ENCODE peak calls at places on chromosome 19, in five cellular contexts. V is IMR-90, C is A549, J is HepG2, I is K562. M is an unnamed sample.

GRCh38 chr19:50258918-50259372 is 55.5 kb downstream of the MYH14 start:
- DNase-seq in V (no peak), J (no peak), I (peak), C (peak), M (no peak)

GRCh38 chr19:34711890-34712289 is 22.2 kb upstream of the ZNF181 start:
- DNase-seq in C (no peak), I (no peak), J (no peak), V (no peak), M (no peak)

GRCh38 chr19:737591-738093 is 13.3 kb upstream of the MISP start:
- DNase-seq in I (peak), C (peak), J (peak), V (peak), M (no peak)

GRCh38 chr19:42366676-42367075 is 23.4 kb downstream of the CNFN start:
- DNase-seq in C (no peak), V (no peak), I (no peak), J (no peak), M (no peak)

GRCh38 chr19:6164906-6165531 is 29.6 kb downstream of the ACSBG2 start:
- DNase-seq in C (peak), V (no peak), J (no peak), I (no peak), M (no peak)

GRCh38 chr19:53463263-53463662 is 4.3 kb upstream of the ZNF813 start:
- DNase-seq in I (peak), J (no peak), V (peak), C (no peak), M (no peak)

GRCh38 chr19:50723069-50723468 is at the start of gene CLEC11A:
- DNase-seq in V (peak), J (no peak), I (no peak), C (no peak), M (no peak)

GRCh38 chr19:39936020-39936419 is 1.6 kb upstream of the FCGBP start:
- DNase-seq in C (peak), V (no peak), J (no peak), I (no peak), M (no peak)

GRCh38 chr19:1026189-1027019 is at the start of gene CNN2:
- DNase-seq in I (peak), C (peak), V (peak), J (peak), M (no peak)

GRCh38 chr19:58001895-58002369 is 688 bp downstream of the ZNF606 start:
- DNase-seq in J (peak), C (no peak), V (peak), I (no peak), M (no peak)

GRCh38 chr19:32318884-32319520 is 26.4 kb upstream of the ZNF507 start:
- DNase-seq in V (no peak), C (peak), J (no peak), I (peak), M (no peak)

GRCh38 chr19:40717325-40717879 is 490 bp downstream of the ITPKC start:
- DNase-seq in C (peak), I (no peak), V (no peak), J (no peak), M (no peak)

GRCh38 chr19:35671818-35672217 is 5.5 kb downstream of the UPK1A start:
- DNase-seq in V (no peak), I (peak), J (peak), C (no peak), M (no peak)

GRCh38 chr19:1206733-1207301 is 1.2 kb downstream of the STK11 start:
- DNase-seq in V (no peak), I (no peak), C (peak), J (no peak), M (no peak)

GRCh38 chr19:46759817-46760333 is 13.6 kb upstream of the STRN4 start:
- DNase-seq in V (peak), J (no peak), C (peak), I (no peak), M (no peak)

GRCh38 chr19:36489920-36490415 is 607 bp upstream of the ZNF566 start:
- DNase-seq in J (peak), I (peak), C (peak), V (peak), M (peak)

GRCh38 chr19:6453951-6454565 is 5.5 kb downstream of the SLC25A23 start:
- DNase-seq in I (no peak), J (no peak), C (peak), V (no peak), M (no peak)

GRCh38 chr19:5263615-5264014 is 77.0 kb downstream of the PTPRS start:
- DNase-seq in I (no peak), V (no peak), J (no peak), C (no peak), M (no peak)

GRCh38 chr19:19115954-19116353 is 22.3 kb downstream of the TMEM161A start:
- DNase-seq in I (peak), C (peak), J (peak), V (no peak), M (no peak)

GRCh38 chr19:46035986-46036744 is 4.6 kb downstream of the IGFL4 start:
- DNase-seq in J (no peak), V (no peak), C (no peak), I (no peak), M (no peak)

GRCh38 chr19:31253816-31254551 is 95.3 kb downstream of the TSHZ3 start:
- DNase-seq in C (no peak), V (peak), J (no peak), I (no peak), M (no peak)

GRCh38 chr19:43532571-43532961 is 422 bp upstream of the ZNF575 start:
- DNase-seq in V (no peak), I (no peak), J (no peak), C (no peak), M (no peak)

GRCh38 chr19:5990289-5990797 is 12.4 kb upstream of the RANBP3 start:
- DNase-seq in I (peak), J (no peak), C (peak), V (no peak), M (no peak)

GRCh38 chr19:56301886-56302620 is 12.6 kb downstream of the ZSCAN5A start:
- DNase-seq in J (no peak), I (no peak), C (no peak), V (no peak), M (no peak)
- TF ChIP-seq RFX5 in J (no peak), I (no peak), C (no peak), V (no peak), M (no peak)

DNA sequence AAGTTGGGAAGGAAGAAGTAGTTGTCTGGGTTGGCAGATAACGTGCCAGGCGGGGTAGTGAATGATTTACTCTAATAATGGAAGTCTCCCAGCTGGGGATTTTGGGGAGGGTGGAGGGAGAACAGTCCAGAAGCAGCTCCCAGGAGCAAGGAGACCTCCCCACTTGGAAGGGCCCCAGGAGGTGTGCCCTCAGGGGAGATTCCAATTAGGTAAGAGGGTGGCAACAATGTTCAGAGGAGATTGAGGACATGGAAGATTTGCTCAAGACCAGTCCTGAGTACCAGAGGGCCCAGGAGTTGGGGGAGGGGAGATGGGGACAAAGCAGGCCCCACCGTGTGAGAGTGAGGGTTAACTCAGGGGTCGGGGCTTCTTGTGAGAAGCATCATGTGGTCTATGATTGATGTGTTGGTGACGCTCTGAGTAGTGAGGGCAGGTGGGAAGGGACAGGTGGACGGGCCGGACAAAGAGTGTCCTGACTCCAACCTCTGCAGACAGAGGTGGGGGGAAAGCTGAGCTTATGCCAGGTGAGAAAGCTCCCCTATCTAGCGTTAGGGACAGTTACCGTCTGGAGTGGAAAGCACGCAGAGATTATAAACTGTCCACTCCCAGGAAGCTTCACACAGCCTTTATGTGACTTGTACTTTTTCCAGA is 3.5 kb downstream of the SPINT2 start:
- DNase-seq in J (no peak), I (no peak), V (no peak), C (peak), M (no peak)
- TF ChIP-seq BHLHE40 in J (no peak), I (no peak), V (no peak), C (no peak), M (no peak)

GRCh38 chr19:44777715-44778347 is at the start of gene CBLC:
- DNase-seq in I (peak), C (peak), J (peak), V (no peak), M (no peak)
- TF ChIP-seq RFX5 in I (no peak), C (no peak), J (no peak), V (no peak), M (no peak)

DNA sequence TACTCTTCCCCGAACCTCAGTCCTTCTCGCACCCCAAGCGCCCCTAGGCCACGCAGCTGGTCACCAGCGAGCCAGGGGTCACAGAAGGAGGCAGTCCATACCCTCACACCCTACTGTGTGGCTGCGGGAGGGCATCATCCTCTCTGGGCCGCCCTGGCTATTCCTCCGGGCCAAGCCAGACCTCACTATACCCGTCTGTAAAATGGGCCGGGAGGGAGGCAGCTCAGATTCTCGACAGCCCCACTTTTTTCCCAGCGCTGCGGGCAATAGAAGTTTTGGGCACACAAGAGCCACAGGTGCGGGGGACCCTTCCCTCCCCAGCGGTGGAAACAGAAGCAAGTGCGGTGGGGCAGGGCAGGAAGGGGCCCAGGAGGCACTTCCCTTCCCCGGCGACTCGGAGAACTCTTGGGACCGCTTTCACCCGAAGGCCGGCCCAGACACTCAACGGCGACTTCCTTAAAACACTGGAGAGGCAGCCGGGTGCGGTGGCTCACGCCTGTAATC is 5.6 kb upstream of the ARRDC2 start:
- DNase-seq in J (no peak), V (no peak), I (no peak), C (no peak), M (no peak)
- TF ChIP-seq BHLHE40 in J (no peak), V (no peak), I (no peak), C (no peak), M (no peak)